ENCODE peak calls at places on chromosomes 11 and 22, in six cellular contexts. One of them, this sample, is unnamed.

GRCh38 chr11:12430351-12430750 is 53.0 kb downstream of the PARVA start:
- DNase-seq in H7: no peak
- DNase-seq in nephron progenitor cell: no peak
- DNase-seq in DMS 273 treated with DMSO at 0.1 percent for 48 hours: no peak
- DNase-seq in cardiac muscle cell: no peak
- DNase-seq in Right ventricle myocardium superior: no peak
- DNase-seq in this sample: no peak

GRCh38 chr22:43263645-43264514 is 76.9 kb upstream of the TTLL12 start:
- DNase-seq in nephron progenitor cell: no peak
- DNase-seq in DMS 273 treated with DMSO at 0.1 percent for 48 hours: no peak
- DNase-seq in Right ventricle myocardium superior: peak; percentile 69
- DNase-seq in H7: no peak
- DNase-seq in cardiac muscle cell: no peak
- DNase-seq in this sample: no peak

GRCh38 chr11:120180571-120181445 is 30.0 kb upstream of the OAF start:
- DNase-seq in nephron progenitor cell: no peak
- DNase-seq in DMS 273 treated with DMSO at 0.1 percent for 48 hours: no peak
- DNase-seq in Right ventricle myocardium superior: no peak
- DNase-seq in cardiac muscle cell: no peak
- DNase-seq in H7: peak; percentile 70
- DNase-seq in this sample: peak; percentile 65

GRCh38 chr11:72217856-72218745 is 1.5 kb downstream of the FOLR2 start:
- DNase-seq in cardiac muscle cell: no peak
- DNase-seq in Right ventricle myocardium superior: no peak
- DNase-seq in H7: no peak
- DNase-seq in nephron progenitor cell: no peak
- DNase-seq in DMS 273 treated with DMSO at 0.1 percent for 48 hours: no peak
- DNase-seq in this sample: no peak

GRCh38 chr22:30182365-30182764 is 64.2 kb downstream of the LIF start:
- DNase-seq in cardiac muscle cell: no peak
- DNase-seq in H7: no peak
- DNase-seq in nephron progenitor cell: no peak
- DNase-seq in Right ventricle myocardium superior: no peak
- DNase-seq in DMS 273 treated with DMSO at 0.1 percent for 48 hours: no peak
- DNase-seq in this sample: no peak

GRCh38 chr11:70132641-70133040 is 54.5 kb downstream of the ANO1 start:
- DNase-seq in Right ventricle myocardium superior: no peak
- DNase-seq in H7: no peak
- DNase-seq in cardiac muscle cell: no peak
- DNase-seq in DMS 273 treated with DMSO at 0.1 percent for 48 hours: no peak
- DNase-seq in nephron progenitor cell: no peak
- DNase-seq in this sample: no peak

GRCh38 chr11:2194877-2195755 is 23.5 kb upstream of the TH start:
- DNase-seq in nephron progenitor cell: peak; percentile 89
- DNase-seq in cardiac muscle cell: peak; percentile 63
- DNase-seq in H7: peak; percentile 96
- DNase-seq in DMS 273 treated with DMSO at 0.1 percent for 48 hours: no peak
- DNase-seq in Right ventricle myocardium superior: peak; percentile 59
- DNase-seq in this sample: peak; percentile 71

GRCh38 chr11:27282141-27282590 is 80.8 kb downstream of the CCDC34 start:
- DNase-seq in DMS 273 treated with DMSO at 0.1 percent for 48 hours: no peak
- DNase-seq in nephron progenitor cell: no peak
- DNase-seq in cardiac muscle cell: no peak
- DNase-seq in Right ventricle myocardium superior: peak; percentile 74
- DNase-seq in H7: no peak
- DNase-seq in this sample: no peak

GRCh38 chr11:131064373-131064991 is 148.2 kb upstream of the SNX19 start:
- DNase-seq in DMS 273 treated with DMSO at 0.1 percent for 48 hours: no peak
- DNase-seq in nephron progenitor cell: peak; percentile 83
- DNase-seq in H7: peak; percentile 90
- DNase-seq in cardiac muscle cell: peak; percentile 83
- DNase-seq in Right ventricle myocardium superior: peak; percentile 63
- DNase-seq in this sample: peak; percentile 77

GRCh38 chr11:75767793-75768111 is 826 bp upstream of the DGAT2 start:
- DNase-seq in H7: no peak
- DNase-seq in cardiac muscle cell: no peak
- DNase-seq in nephron progenitor cell: no peak
- DNase-seq in DMS 273 treated with DMSO at 0.1 percent for 48 hours: no peak
- DNase-seq in Right ventricle myocardium superior: no peak
- DNase-seq in this sample: no peak

GRCh38 chr11:65489061-65489705 is 9.7 kb upstream of the MALAT1 start:
- DNase-seq in nephron progenitor cell: peak; percentile 71
- DNase-seq in H7: no peak
- DNase-seq in DMS 273 treated with DMSO at 0.1 percent for 48 hours: no peak
- DNase-seq in cardiac muscle cell: peak; percentile 96
- DNase-seq in Right ventricle myocardium superior: peak; percentile 84
- DNase-seq in this sample: peak; percentile 88

GRCh38 chr11:61826930-61827572 is 1.0 kb upstream of the FADS2 start:
- DNase-seq in H7: no peak
- DNase-seq in DMS 273 treated with DMSO at 0.1 percent for 48 hours: no peak
- DNase-seq in Right ventricle myocardium superior: no peak
- DNase-seq in nephron progenitor cell: no peak
- DNase-seq in cardiac muscle cell: no peak
- DNase-seq in this sample: no peak

This sample was measured in neuronal stem cell.